ENCODE peak calls at places on chromosomes 12 and 14, in five cellular contexts. N is CD4-positive, alpha-beta memory T cell; H is stimulated activated CD4-positive, alpha-beta T cell treated with anti-CD3 and anti-CD28 coated beads, Interleukin-1b, Interleukin-23, amount 100 ng/mL, for 1 hour; U is iPS DF 6.9; J is AG08396. G is an unnamed sample.

GRCh38 chr14:39704581-39704980 is 272.3 kb upstream of the FBXO33 start:
- DNase-seq in J (no peak), H (no peak), N (no peak), U (no peak), G (no peak)

GRCh38 chr14:77580964-77581505 is 35.4 kb downstream of the SPTLC2 start:
- DNase-seq in N (peak), U (no peak), J (no peak), H (no peak), G (peak)

GRCh38 chr12:66290716-66291200 is 11.5 kb upstream of the HELB start:
- DNase-seq in U (no peak), H (no peak), J (no peak), N (peak), G (no peak)

GRCh38 chr14:43043851-43044250 is 1437.2 kb downstream of the LRFN5 start:
- DNase-seq in N (no peak), U (no peak), H (no peak), J (no peak), G (no peak)

GRCh38 chr14:77053046-77053841 is 24.7 kb upstream of the IRF2BPL start:
- DNase-seq in H (peak), J (peak), N (peak), U (peak), G (peak)

GRCh38 chr14:69574266-69574953 is at the start of gene CCDC177:
- DNase-seq in N (peak), H (peak), U (no peak), J (peak), G (peak)

GRCh38 chr12:96136720-96137378 is 57.3 kb upstream of the ELK3 start:
- DNase-seq in J (no peak), U (no peak), N (no peak), H (no peak), G (peak)

GRCh38 chr12:15880721-15881120 is 1.5 kb upstream of the STRAP start:
- DNase-seq in U (no peak), J (no peak), H (no peak), N (no peak), G (no peak)

GRCh38 chr14:99780690-99781089 is 12.5 kb upstream of the EML1 start:
- DNase-seq in N (no peak), U (no peak), H (no peak), J (no peak), G (no peak)

GRCh38 chr12:82870825-82871377 is 184.2 kb downstream of the TMTC2 start:
- DNase-seq in J (no peak), H (no peak), N (no peak), U (no peak), G (no peak)